ENCODE peak calls at places on chromosomes 13 and 19, in ten cellular contexts. P is stimulated activated CD4-positive, alpha-beta T cell treated with anti-CD3 and anti-CD28 coated beads, Interleukin-4, amount 100 ng/mL, for 4 hours; Q is activated naive CD8-positive, alpha-beta T cell treated with anti-CD3 and anti-CD28 coated beads, Interleukin-2, amount 50 U/mL, for 24 hours; G is A549; Z is activated CD8-positive, alpha-beta memory T cell treated with anti-CD3 and anti-CD28 coated beads, Interleukin-2, amount 10 ng/mL, durations not matched to agents 7 days and 5 days; C is endothelial cell; M is sigmoid colon; U is WTC11; L is NCI-H1105; K is activated CD4-positive, CD25-positive, alpha-beta regulatory T cell treated with anti-CD3 and anti-CD28 coated beads, Interleukin-2, amount 50 U/mL, for 72 hours. W is an unnamed sample.

GRCh38 chr13:21898461-21898860 is 227.6 kb downstream of the FGF9 start:
- DNase-seq in M (no peak), L (no peak), U (no peak), K (no peak), Q (no peak), P (no peak), C (no peak), G (no peak), Z (no peak), W (no peak)

GRCh38 chr13:57666554-57666953 is 35.0 kb downstream of the PCDH17 start:
- DNase-seq in Q (no peak), Z (no peak), C (no peak), U (no peak), G (no peak), K (no peak), L (peak), P (no peak), M (no peak), W (no peak)

GRCh38 chr13:79423801-79424642 is 18.0 kb upstream of the RBM26 start:
- DNase-seq in U (no peak), K (no peak), Z (no peak), P (no peak), C (no peak), L (no peak), M (no peak), G (no peak), Q (no peak), W (no peak)

GRCh38 chr19:5436101-5436947 is 18.9 kb upstream of the ZNRF4 start:
- DNase-seq in M (no peak), G (peak), L (peak), U (peak), P (no peak), Q (no peak), C (peak), K (no peak), Z (no peak), W (peak)

GRCh38 chr19:4870025-4870700 is 2.7 kb upstream of the PLIN3 start:
- DNase-seq in Z (peak), L (no peak), G (peak), K (no peak), M (no peak), C (no peak), P (no peak), Q (peak), U (no peak), W (peak)

GRCh38 chr13:86108334-86108733 is 309.1 kb upstream of the SLITRK6 start:
- DNase-seq in G (no peak), Q (no peak), Z (no peak), C (no peak), U (no peak), M (no peak), P (no peak), L (no peak), K (no peak), W (no peak)

GRCh38 chr19:7507884-7508283 is 8.0 kb upstream of the ZNF358 start:
- DNase-seq in C (no peak), G (peak), P (no peak), Z (no peak), K (peak), M (peak), L (no peak), Q (peak), U (peak), W (peak)

GRCh38 chr13:79859756-79860155 is 378.8 kb downstream of the NDFIP2 start:
- DNase-seq in M (no peak), U (no peak), G (no peak), P (no peak), Z (no peak), C (no peak), Q (no peak), K (no peak), L (no peak), W (no peak)

GRCh38 chr19:41098762-41099161 is 10.5 kb downstream of the CYP2A13 start:
- DNase-seq in Z (no peak), Q (no peak), P (no peak), M (no peak), C (no peak), U (no peak), G (no peak), L (no peak), K (no peak), W (no peak)

GRCh38 chr13:110361365-110361911 is 54.4 kb downstream of the COL4A2 start:
- DNase-seq in M (peak), L (no peak), G (no peak), K (no peak), Z (no peak), Q (no peak), U (no peak), P (no peak), C (no peak), W (peak)

GRCh38 chr13:33100876-33101275 is 84.7 kb downstream of the KL start:
- DNase-seq in Q (no peak), L (no peak), M (no peak), P (no peak), Z (no peak), U (no peak), G (no peak), K (no peak), C (no peak), W (no peak)

GRCh38 chr13:110457361-110457760 is 104.2 kb downstream of the RAB20 start:
- DNase-seq in K (no peak), G (no peak), P (no peak), C (no peak), L (no peak), U (no peak), M (peak), Z (no peak), Q (no peak), W (no peak)

GRCh38 chr19:38101723-38102122 is 122.3 kb downstream of the DPF1 start:
- DNase-seq in Z (no peak), C (no peak), G (no peak), U (no peak), Q (no peak), K (no peak), P (no peak), M (no peak), L (no peak), W (no peak)

GRCh38 chr19:35223084-35223790 is 5.3 kb downstream of the FAM187B start:
- DNase-seq in C (no peak), G (no peak), U (no peak), L (no peak), Z (peak), Q (no peak), K (no peak), P (no peak), M (no peak), W (peak)

GRCh38 chr13:37187110-37187509 is 81.6 kb upstream of the CSNK1A1L start:
- DNase-seq in L (no peak), G (no peak), K (no peak), P (no peak), Q (no peak), U (no peak), C (no peak), Z (no peak), M (no peak), W (peak)

W was measured in islet precursor cell.